ENCODE peak calls at places on chromosomes 1 and 21, in nine cellular contexts. M, C, P, V, Y, J, K, G and D are unnamed samples.

GRCh38 chr1:211259596-211260126 is 495 bp downstream of the RCOR3 start:
- DNase-seq in P (no peak), M (peak; percentile 72), V (no peak), G (no peak), J (peak; percentile 48), Y (no peak), C (no peak), K (no peak), D (peak; percentile 61)

GRCh38 chr1:200038987-200039848 is 11.7 kb downstream of the NR5A2 start:
- DNase-seq in G (no peak), K (peak; percentile 59), M (no peak), J (peak; percentile 59), V (peak; percentile 20), C (no peak), P (peak; percentile 72), Y (peak; percentile 69), D (peak; percentile 48)

GRCh38 chr1:69055223-69055622 is 512.5 kb upstream of the LRRC7 start:
- DNase-seq in G (peak; percentile 79), V (no peak), Y (no peak), P (no peak), J (no peak), C (no peak), K (no peak), M (no peak), D (no peak)

GRCh38 chr21:36035381-36035791 is 24.9 kb downstream of the SETD4 start:
- DNase-seq in C (no peak), J (peak; percentile 7), V (no peak), M (no peak), G (no peak), K (peak; percentile 92), P (no peak), Y (no peak), D (no peak)

GRCh38 chr1:96076589-96076988 is 645.0 kb upstream of the PTBP2 start:
- DNase-seq in C (no peak), K (no peak), J (no peak), P (no peak), V (no peak), M (no peak), G (peak; percentile 26), Y (no peak), D (no peak)

GRCh38 chr1:105260018-105260417 is 1510.3 kb downstream of the AMY1C start:
- DNase-seq in C (no peak), J (no peak), P (no peak), G (no peak), K (no peak), M (no peak), Y (no peak), V (no peak), D (no peak)

GRCh38 chr1:28864695-28865094 is 49.7 kb upstream of the EPB41 start:
- DNase-seq in P (no peak), K (no peak), V (no peak), Y (no peak), C (no peak), G (no peak), M (no peak), J (no peak), D (no peak)

GRCh38 chr1:143643148-143643885 is 328.5 kb downstream of the FAM72C start:
- DNase-seq in C (no peak), V (no peak), Y (no peak), J (no peak), P (no peak), G (no peak), M (no peak), K (no peak), D (no peak)

GRCh38 chr1:36523850-36524249 is 41.1 kb upstream of the CSF3R start:
- DNase-seq in P (peak; percentile 5), J (no peak), V (no peak), Y (peak; percentile 10), G (no peak), M (no peak), C (no peak), K (no peak), D (no peak)

GRCh38 chr1:236038034-236038433 is 26.9 kb downstream of the NID1 start:
- DNase-seq in C (no peak), P (no peak), K (no peak), J (no peak), Y (no peak), G (no peak), M (no peak), V (no peak), D (no peak)